ENCODE peak calls at places on chromosomes 12 and 14, in six cellular contexts. C, N, E, I, A and Z are unnamed samples.

GRCh38 chr12:55934343-55934742 is 3.4 kb downstream of the DGKA start:
- DNase-seq in C (no peak), N (no peak), E (no peak), I (no peak), A (no peak), Z (no peak)

GRCh38 chr14:102951799-102952198 is 29.3 kb downstream of the AMN start:
- DNase-seq in C (no peak), N (no peak), E (no peak), I (no peak), A (no peak), Z (no peak)

GRCh38 chr14:102591372-102591943 is 991 bp upstream of the RCOR1 start:
- DNase-seq in C (peak), N (peak), E (peak), I (no peak), A (no peak), Z (no peak)

GRCh38 chr12:117134059-117134458 is 34.8 kb upstream of the TESC start:
- DNase-seq in C (peak), N (no peak), E (peak), I (no peak), A (no peak), Z (no peak)

GRCh38 chr14:76024211-76024907 is 38.8 kb downstream of the IFT43 start:
- DNase-seq in C (no peak), N (no peak), E (no peak), I (no peak), A (no peak), Z (no peak)

GRCh38 chr12:7542046-7542445 is 38.5 kb upstream of the CD163 start:
- DNase-seq in C (no peak), N (no peak), E (no peak), I (no peak), A (no peak), Z (no peak)

GRCh38 chr12:100993916-100994315 is 199.3 kb downstream of the ANO4 start:
- DNase-seq in C (no peak), N (no peak), E (no peak), I (no peak), A (no peak), Z (no peak)

GRCh38 chr12:106645074-106645421 is 62.2 kb downstream of the RFX4 start:
- DNase-seq in C (no peak), N (peak), E (no peak), I (no peak), A (no peak), Z (no peak)

GRCh38 chr12:74111688-74112360 is 425.8 kb upstream of the ATXN7L3B start:
- DNase-seq in C (no peak), N (peak), E (no peak), I (no peak), A (peak), Z (no peak)

GRCh38 chr14:61925043-61925442 is 162.8 kb downstream of the SNAPC1 start:
- DNase-seq in C (peak), N (peak), E (no peak), I (no peak), A (no peak), Z (no peak)

GRCh38 chr14:61397607-61398006 is 76.2 kb downstream of the PRKCH start:
- DNase-seq in C (no peak), N (no peak), E (no peak), I (no peak), A (no peak), Z (no peak)

GRCh38 chr12:89573081-89573810 is 47.4 kb upstream of the POC1B start:
- DNase-seq in C (no peak), N (no peak), E (peak), I (no peak), A (no peak), Z (no peak)

GRCh38 chr14:77158175-77158908 is 16.8 kb upstream of the ZDHHC22 start:
- DNase-seq in C (no peak), N (peak), E (peak), I (no peak), A (no peak), Z (no peak)

GRCh38 chr14:38723277-38723676 is 379.8 kb downstream of the SEC23A start:
- DNase-seq in C (no peak), N (no peak), E (no peak), I (no peak), A (no peak), Z (no peak)

GRCh38 chr14:64760916-64761315 is 56.7 kb downstream of the PLEKHG3 start:
- DNase-seq in C (no peak), N (no peak), E (no peak), I (no peak), A (no peak), Z (no peak)

GRCh38 chr12:79203103-79203502 is 338.5 kb downstream of the SYT1 start:
- DNase-seq in C (no peak), N (no peak), E (no peak), I (no peak), A (no peak), Z (no peak)

GRCh38 chr14:101972126-101972785 is 7.9 kb downstream of the DYNC1H1 start:
- DNase-seq in C (no peak), N (peak), E (peak), I (peak), A (peak), Z (no peak)

GRCh38 chr12:56636118-56636674 is 6.1 kb upstream of the BAZ2A start:
- DNase-seq in C (peak), N (peak), E (peak), I (peak), A (peak), Z (peak)

GRCh38 chr12:52390739-52391617 is 5.5 kb upstream of the KRT84 start:
- DNase-seq in C (no peak), N (peak), E (peak), I (no peak), A (peak), Z (no peak)

GRCh38 chr12:3303410-3304136 is 187.4 kb upstream of the PRMT8 start:
- DNase-seq in C (no peak), N (no peak), E (no peak), I (no peak), A (no peak), Z (no peak)

GRCh38 chr14:75200451-75200850 is 24.0 kb upstream of the TMED10 start:
- DNase-seq in C (no peak), N (no peak), E (no peak), I (no peak), A (no peak), Z (no peak)

GRCh38 chr12:8675471-8676083 is 13.0 kb upstream of the MFAP5 start:
- DNase-seq in C (no peak), N (no peak), E (no peak), I (no peak), A (no peak), Z (no peak)

GRCh38 chr14:76050797-76051392 is 65.3 kb downstream of the IFT43 start:
- DNase-seq in C (peak), N (peak), E (peak), I (no peak), A (peak), Z (no peak)

GRCh38 chr12:116339062-116339461 is 61.6 kb upstream of the MED13L start:
- DNase-seq in C (no peak), N (no peak), E (no peak), I (no peak), A (no peak), Z (no peak)

GRCh38 chr14:99330316-99331240 is 58.6 kb upstream of the BCL11B start:
- DNase-seq in C (no peak), N (no peak), E (no peak), I (no peak), A (no peak), Z (no peak)

GRCh38 chr14:68979722-68980552 is 835 bp upstream of the ACTN1 start:
- DNase-seq in C (peak), N (no peak), E (peak), I (no peak), A (peak), Z (no peak)

GRCh38 chr12:57135487-57135886 is 7.2 kb downstream of the LRP1 start:
- DNase-seq in C (no peak), N (no peak), E (peak), I (no peak), A (no peak), Z (no peak)

GRCh38 chr12:93886533-93887511 is 209.6 kb downstream of the CRADD start:
- DNase-seq in C (no peak), N (no peak), E (peak), I (no peak), A (peak), Z (no peak)

GRCh38 chr14:73943083-73943482 is 6.8 kb downstream of the FAM161B start:
- DNase-seq in C (no peak), N (peak), E (peak), I (peak), A (no peak), Z (no peak)

GRCh38 chr12:102806110-102806509 is 110.9 kb downstream of the PAH start:
- DNase-seq in C (no peak), N (no peak), E (no peak), I (no peak), A (no peak), Z (no peak)

GRCh38 chr14:54348001-54348611 is 48.7 kb upstream of the CDKN3 start:
- DNase-seq in C (no peak), N (peak), E (peak), I (no peak), A (peak), Z (no peak)

GRCh38 chr14:31029016-31029970 is 3.1 kb upstream of the STRN3 start:
- DNase-seq in C (no peak), N (no peak), E (no peak), I (no peak), A (no peak), Z (no peak)